ENCODE peak calls at places on chromosomes 6 and 20, in seven cellular contexts. One of them, this sample, is unnamed.

GRCh38 chr6:111764238-111765182 is 108.7 kb downstream of the FYN start:
- DNase-seq in psoas muscle: no peak
- DNase-seq in neural progenitor cell: peak
- DNase-seq in adrenal gland: no peak
- DNase-seq in CD8-positive, alpha-beta T cell: peak
- DNase-seq in breast epithelium: no peak
- DNase-seq in SK-N-SH: no peak
- DNase-seq in this sample: no peak

GRCh38 chr20:25205277-25206062 is 10.0 kb downstream of the ENTPD6 start:
- DNase-seq in adrenal gland: no peak
- DNase-seq in psoas muscle: no peak
- DNase-seq in SK-N-SH: peak
- DNase-seq in neural progenitor cell: no peak
- DNase-seq in breast epithelium: no peak
- DNase-seq in CD8-positive, alpha-beta T cell: no peak
- DNase-seq in this sample: no peak

GRCh38 chr20:38343107-38343797 is 3.0 kb upstream of the LBP start:
- DNase-seq in neural progenitor cell: no peak
- DNase-seq in breast epithelium: no peak
- DNase-seq in psoas muscle: no peak
- DNase-seq in CD8-positive, alpha-beta T cell: no peak
- DNase-seq in adrenal gland: peak
- DNase-seq in SK-N-SH: no peak
- DNase-seq in this sample: peak

GRCh38 chr20:6122873-6123649 is at the start of gene FERMT1:
- DNase-seq in neural progenitor cell: peak
- DNase-seq in psoas muscle: peak
- DNase-seq in CD8-positive, alpha-beta T cell: no peak
- DNase-seq in adrenal gland: peak
- DNase-seq in SK-N-SH: peak
- DNase-seq in breast epithelium: peak
- DNase-seq in this sample: peak

GRCh38 chr6:34526992-34527728 is 29.0 kb downstream of the SPDEF start:
- DNase-seq in psoas muscle: peak
- DNase-seq in CD8-positive, alpha-beta T cell: peak
- DNase-seq in adrenal gland: peak
- DNase-seq in breast epithelium: peak
- DNase-seq in neural progenitor cell: peak
- DNase-seq in SK-N-SH: peak
- DNase-seq in this sample: peak

GRCh38 chr6:166488081-166488685 is 98.3 kb downstream of the RAMACL start:
- DNase-seq in CD8-positive, alpha-beta T cell: peak
- DNase-seq in neural progenitor cell: peak
- DNase-seq in adrenal gland: peak
- DNase-seq in psoas muscle: peak
- DNase-seq in SK-N-SH: no peak
- DNase-seq in breast epithelium: no peak
- DNase-seq in this sample: peak

GRCh38 chr20:48215536-48215935 is 430.3 kb upstream of the SULF2 start:
- DNase-seq in SK-N-SH: no peak
- DNase-seq in breast epithelium: no peak
- DNase-seq in adrenal gland: no peak
- DNase-seq in CD8-positive, alpha-beta T cell: no peak
- DNase-seq in psoas muscle: no peak
- DNase-seq in neural progenitor cell: no peak
- DNase-seq in this sample: no peak

GRCh38 chr6:132763269-132763668 is 5.6 kb upstream of the VNN2 start:
- DNase-seq in adrenal gland: peak
- DNase-seq in psoas muscle: no peak
- DNase-seq in CD8-positive, alpha-beta T cell: peak
- DNase-seq in SK-N-SH: no peak
- DNase-seq in breast epithelium: no peak
- DNase-seq in neural progenitor cell: no peak
- DNase-seq in this sample: no peak

GRCh38 chr20:11993886-11994466 is 76.3 kb downstream of the BTBD3 start:
- DNase-seq in neural progenitor cell: no peak
- DNase-seq in SK-N-SH: no peak
- DNase-seq in adrenal gland: no peak
- DNase-seq in psoas muscle: no peak
- DNase-seq in breast epithelium: no peak
- DNase-seq in CD8-positive, alpha-beta T cell: no peak
- DNase-seq in this sample: no peak

GRCh38 chr6:3449321-3449720 is 7.5 kb downstream of the SLC22A23 start:
- DNase-seq in CD8-positive, alpha-beta T cell: no peak
- DNase-seq in breast epithelium: no peak
- DNase-seq in psoas muscle: no peak
- DNase-seq in SK-N-SH: no peak
- DNase-seq in neural progenitor cell: no peak
- DNase-seq in adrenal gland: no peak
- DNase-seq in this sample: no peak

GRCh38 chr6:170201361-170201760 is 89.5 kb downstream of the DLL1 start:
- DNase-seq in SK-N-SH: no peak
- DNase-seq in psoas muscle: no peak
- DNase-seq in neural progenitor cell: no peak
- DNase-seq in adrenal gland: no peak
- DNase-seq in CD8-positive, alpha-beta T cell: no peak
- DNase-seq in breast epithelium: no peak
- DNase-seq in this sample: peak

GRCh38 chr6:129140571-129140970 is 257.6 kb downstream of the LAMA2 start:
- DNase-seq in breast epithelium: no peak
- DNase-seq in CD8-positive, alpha-beta T cell: no peak
- DNase-seq in neural progenitor cell: no peak
- DNase-seq in SK-N-SH: no peak
- DNase-seq in psoas muscle: no peak
- DNase-seq in adrenal gland: no peak
- DNase-seq in this sample: no peak

GRCh38 chr6:168377481-168377850 is 57.9 kb upstream of the DACT2 start:
- DNase-seq in neural progenitor cell: no peak
- DNase-seq in SK-N-SH: no peak
- DNase-seq in adrenal gland: no peak
- DNase-seq in CD8-positive, alpha-beta T cell: no peak
- DNase-seq in breast epithelium: no peak
- DNase-seq in psoas muscle: peak
- DNase-seq in this sample: no peak

GRCh38 chr6:39281312-39281980 is 32.8 kb downstream of the KCNK17 start:
- DNase-seq in CD8-positive, alpha-beta T cell: no peak
- DNase-seq in breast epithelium: no peak
- DNase-seq in psoas muscle: no peak
- DNase-seq in neural progenitor cell: no peak
- DNase-seq in SK-N-SH: no peak
- DNase-seq in adrenal gland: no peak
- DNase-seq in this sample: no peak

GRCh38 chr20:46715292-46715756 is 5.9 kb downstream of the SLC2A10 start:
- DNase-seq in neural progenitor cell: peak
- DNase-seq in psoas muscle: peak
- DNase-seq in breast epithelium: peak
- DNase-seq in CD8-positive, alpha-beta T cell: no peak
- DNase-seq in adrenal gland: peak
- DNase-seq in SK-N-SH: no peak
- DNase-seq in this sample: no peak

GRCh38 chr6:52157301-52157930 is 28.8 kb upstream of the IL17A start:
- DNase-seq in adrenal gland: no peak
- DNase-seq in breast epithelium: no peak
- DNase-seq in neural progenitor cell: no peak
- DNase-seq in CD8-positive, alpha-beta T cell: no peak
- DNase-seq in SK-N-SH: no peak
- DNase-seq in psoas muscle: no peak
- DNase-seq in this sample: no peak

GRCh38 chr6:90895299-90896164 is 308.7 kb upstream of the MAP3K7 start:
- DNase-seq in neural progenitor cell: no peak
- DNase-seq in adrenal gland: no peak
- DNase-seq in CD8-positive, alpha-beta T cell: no peak
- DNase-seq in breast epithelium: no peak
- DNase-seq in SK-N-SH: no peak
- DNase-seq in psoas muscle: no peak
- DNase-seq in this sample: no peak

GRCh38 chr20:53774487-53775203 is 181.0 kb upstream of the ZNF217 start:
- DNase-seq in CD8-positive, alpha-beta T cell: no peak
- DNase-seq in psoas muscle: no peak
- DNase-seq in adrenal gland: no peak
- DNase-seq in neural progenitor cell: no peak
- DNase-seq in SK-N-SH: no peak
- DNase-seq in breast epithelium: no peak
- DNase-seq in this sample: no peak

GRCh38 chr6:37667050-37667814 is 30.5 kb downstream of the MDGA1 start:
- DNase-seq in neural progenitor cell: no peak
- DNase-seq in SK-N-SH: no peak
- DNase-seq in CD8-positive, alpha-beta T cell: no peak
- DNase-seq in psoas muscle: no peak
- DNase-seq in adrenal gland: no peak
- DNase-seq in breast epithelium: no peak
- DNase-seq in this sample: no peak

GRCh38 chr20:38894091-38894847 is 31.9 kb upstream of the FAM83D start:
- DNase-seq in psoas muscle: no peak
- DNase-seq in CD8-positive, alpha-beta T cell: no peak
- DNase-seq in neural progenitor cell: no peak
- DNase-seq in breast epithelium: no peak
- DNase-seq in SK-N-SH: peak
- DNase-seq in adrenal gland: no peak
- DNase-seq in this sample: no peak

GRCh38 chr6:163867518-163868292 is 453.2 kb downstream of the QKI start:
- DNase-seq in neural progenitor cell: peak
- DNase-seq in SK-N-SH: no peak
- DNase-seq in CD8-positive, alpha-beta T cell: no peak
- DNase-seq in breast epithelium: no peak
- DNase-seq in psoas muscle: no peak
- DNase-seq in adrenal gland: no peak
- DNase-seq in this sample: no peak

GRCh38 chr6:33990061-33990541 is 155.8 kb downstream of the GRM4 start:
- DNase-seq in CD8-positive, alpha-beta T cell: no peak
- DNase-seq in psoas muscle: no peak
- DNase-seq in breast epithelium: peak
- DNase-seq in adrenal gland: no peak
- DNase-seq in SK-N-SH: peak
- DNase-seq in neural progenitor cell: no peak
- DNase-seq in this sample: no peak

GRCh38 chr6:47655719-47656595 is 42.4 kb upstream of the ADGRF4 start:
- DNase-seq in adrenal gland: no peak
- DNase-seq in SK-N-SH: no peak
- DNase-seq in breast epithelium: no peak
- DNase-seq in psoas muscle: no peak
- DNase-seq in CD8-positive, alpha-beta T cell: no peak
- DNase-seq in neural progenitor cell: peak
- DNase-seq in this sample: no peak

GRCh38 chr6:130624046-130624445 is 203.2 kb upstream of the SMLR1 start:
- DNase-seq in SK-N-SH: no peak
- DNase-seq in adrenal gland: no peak
- DNase-seq in breast epithelium: no peak
- DNase-seq in neural progenitor cell: no peak
- DNase-seq in CD8-positive, alpha-beta T cell: no peak
- DNase-seq in psoas muscle: no peak
- DNase-seq in this sample: no peak

GRCh38 chr6:147820520-147820919 is 312.0 kb downstream of the SAMD5 start:
- DNase-seq in breast epithelium: no peak
- DNase-seq in CD8-positive, alpha-beta T cell: no peak
- DNase-seq in psoas muscle: no peak
- DNase-seq in SK-N-SH: no peak
- DNase-seq in neural progenitor cell: peak
- DNase-seq in adrenal gland: no peak
- DNase-seq in this sample: no peak

GRCh38 chr6:151276112-151276745 is 36.5 kb downstream of the AKAP12 start:
- DNase-seq in psoas muscle: peak
- DNase-seq in CD8-positive, alpha-beta T cell: no peak
- DNase-seq in adrenal gland: no peak
- DNase-seq in SK-N-SH: peak
- DNase-seq in breast epithelium: no peak
- DNase-seq in neural progenitor cell: peak
- DNase-seq in this sample: no peak

GRCh38 chr20:57444394-57445048 is 53.3 kb downstream of the RBM38 start:
- DNase-seq in neural progenitor cell: no peak
- DNase-seq in psoas muscle: no peak
- DNase-seq in adrenal gland: no peak
- DNase-seq in SK-N-SH: no peak
- DNase-seq in CD8-positive, alpha-beta T cell: no peak
- DNase-seq in breast epithelium: no peak
- DNase-seq in this sample: no peak
- TF ChIP-seq CTCF in neural progenitor cell: no peak
- TF ChIP-seq CTCF in psoas muscle: no peak
- TF ChIP-seq CTCF in adrenal gland: no peak
- TF ChIP-seq CTCF in SK-N-SH: no peak
- TF ChIP-seq CTCF in CD8-positive, alpha-beta T cell: no peak
- TF ChIP-seq CTCF in breast epithelium: no peak
- TF ChIP-seq CTCF in this sample: no peak

GRCh38 chr6:139858444-139858843 is 484.0 kb upstream of the CITED2 start:
- DNase-seq in neural progenitor cell: no peak
- DNase-seq in CD8-positive, alpha-beta T cell: no peak
- DNase-seq in psoas muscle: no peak
- DNase-seq in adrenal gland: no peak
- DNase-seq in breast epithelium: no peak
- DNase-seq in SK-N-SH: no peak
- DNase-seq in this sample: no peak
- TF ChIP-seq CTCF in neural progenitor cell: no peak
- TF ChIP-seq CTCF in CD8-positive, alpha-beta T cell: no peak
- TF ChIP-seq CTCF in psoas muscle: no peak
- TF ChIP-seq CTCF in adrenal gland: no peak
- TF ChIP-seq CTCF in breast epithelium: no peak
- TF ChIP-seq CTCF in SK-N-SH: no peak
- TF ChIP-seq CTCF in this sample: no peak

GRCh38 chr20:43096471-43096870 is 93.2 kb downstream of the PTPRT start:
- DNase-seq in adrenal gland: no peak
- DNase-seq in psoas muscle: no peak
- DNase-seq in SK-N-SH: peak
- DNase-seq in CD8-positive, alpha-beta T cell: no peak
- DNase-seq in breast epithelium: no peak
- DNase-seq in neural progenitor cell: peak
- DNase-seq in this sample: no peak

DNA sequence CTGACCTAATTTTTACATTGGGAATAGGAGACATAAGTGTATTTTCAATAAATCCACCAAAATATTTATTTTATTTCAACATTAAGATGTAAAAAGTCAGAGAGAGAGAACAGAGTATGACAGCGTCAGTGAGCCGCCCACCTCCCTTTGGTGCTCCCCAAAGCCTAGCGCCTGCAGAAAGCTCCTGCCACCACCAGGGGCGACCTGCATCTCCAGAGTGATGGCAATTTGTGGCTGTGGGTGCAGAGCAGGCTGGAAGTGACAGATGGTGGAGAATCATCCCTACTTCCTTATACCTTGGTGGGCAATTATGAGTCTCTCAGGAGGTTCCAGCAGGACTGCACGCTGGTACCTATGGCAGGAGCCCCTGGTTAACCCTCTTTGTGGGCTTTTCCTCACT is 87.3 kb downstream of the PTPRT start:
- DNase-seq in SK-N-SH: peak
- DNase-seq in CD8-positive, alpha-beta T cell: no peak
- DNase-seq in adrenal gland: no peak
- DNase-seq in breast epithelium: no peak
- DNase-seq in psoas muscle: no peak
- DNase-seq in neural progenitor cell: peak
- DNase-seq in this sample: no peak
- TF ChIP-seq CTCF in SK-N-SH: no peak
- TF ChIP-seq CTCF in CD8-positive, alpha-beta T cell: no peak
- TF ChIP-seq CTCF in adrenal gland: no peak
- TF ChIP-seq CTCF in breast epithelium: no peak
- TF ChIP-seq CTCF in psoas muscle: no peak
- TF ChIP-seq CTCF in neural progenitor cell: peak
- TF ChIP-seq CTCF in this sample: no peak

DNA sequence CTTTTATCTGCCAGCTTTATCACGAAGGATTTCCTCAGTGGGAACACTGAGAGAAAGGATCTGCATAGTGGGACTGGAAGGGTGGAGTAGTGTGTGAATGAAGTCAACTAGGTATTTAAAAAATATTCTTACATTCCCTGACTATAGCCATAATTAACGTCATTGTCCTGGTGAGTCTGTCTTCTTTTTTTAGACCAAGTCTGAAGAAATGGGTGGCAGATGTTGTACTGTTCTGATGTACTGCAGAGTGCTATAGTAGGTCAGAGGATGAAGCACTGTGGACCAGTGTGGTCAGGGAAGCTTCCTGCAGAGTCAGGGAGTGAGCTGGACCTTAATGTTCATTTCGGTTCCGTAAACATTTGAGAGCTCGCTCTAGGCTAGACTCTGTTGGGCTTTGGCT is 11.9 kb downstream of the TULP4 start:
- DNase-seq in neural progenitor cell: no peak
- DNase-seq in breast epithelium: no peak
- DNase-seq in CD8-positive, alpha-beta T cell: no peak
- DNase-seq in psoas muscle: no peak
- DNase-seq in adrenal gland: no peak
- DNase-seq in SK-N-SH: no peak
- DNase-seq in this sample: no peak
- TF ChIP-seq CTCF in neural progenitor cell: no peak
- TF ChIP-seq CTCF in breast epithelium: no peak
- TF ChIP-seq CTCF in CD8-positive, alpha-beta T cell: no peak
- TF ChIP-seq CTCF in psoas muscle: no peak
- TF ChIP-seq CTCF in adrenal gland: no peak
- TF ChIP-seq CTCF in SK-N-SH: no peak
- TF ChIP-seq CTCF in this sample: no peak